ENCODE peak calls at places on chromosomes 13 and 19, in six cellular contexts. A, V, N, C, P and L are unnamed samples.

GRCh38 chr19:6057651-6058365 is 52.5 kb downstream of the RFX2 start:
- DNase-seq in A (no peak), V (no peak), N (no peak), C (no peak), P (no peak), L (no peak)

GRCh38 chr19:19606021-19606420 is 12.5 kb downstream of the PBX4 start:
- DNase-seq in A (no peak), V (peak), N (no peak), C (no peak), P (no peak), L (no peak)

GRCh38 chr19:55585658-55586339 is 5.2 kb upstream of the ZNF579 start:
- DNase-seq in A (peak), V (peak), N (peak), C (peak), P (peak), L (peak)

GRCh38 chr19:46824887-46825730 is 25.5 kb downstream of the AP2S1 start:
- DNase-seq in A (no peak), V (no peak), N (no peak), C (no peak), P (no peak), L (peak)

GRCh38 chr19:46892252-46893179 is 31.7 kb downstream of the ARHGAP35 start:
- DNase-seq in A (no peak), V (no peak), N (no peak), C (no peak), P (no peak), L (no peak)

GRCh38 chr19:8466018-8466417 is 21.2 kb downstream of the HNRNPM start:
- DNase-seq in A (no peak), V (no peak), N (no peak), C (no peak), P (no peak), L (no peak)

GRCh38 chr13:99198630-99199029 is 2.0 kb upstream of the UBAC2 start:
- DNase-seq in A (no peak), V (peak), N (no peak), C (no peak), P (no peak), L (no peak)

GRCh38 chr19:33864311-33864850 is 67.7 kb downstream of the KCTD15 start:
- DNase-seq in A (no peak), V (no peak), N (no peak), C (no peak), P (no peak), L (peak)

GRCh38 chr13:52405767-52406494 is at the start of gene THSD1:
- DNase-seq in A (peak), V (peak), N (no peak), C (peak), P (peak), L (peak)

GRCh38 chr19:40822161-40822560 is 23.2 kb downstream of the EGLN2 start:
- DNase-seq in A (no peak), V (no peak), N (no peak), C (no peak), P (no peak), L (no peak)

GRCh38 chr19:45187421-45188100 is 9.0 kb downstream of the BLOC1S3 start:
- DNase-seq in A (no peak), V (peak), N (no peak), C (no peak), P (peak), L (peak)

GRCh38 chr19:17824339-17824738 is 3.0 kb upstream of the INSL3 start:
- DNase-seq in A (no peak), V (no peak), N (no peak), C (no peak), P (no peak), L (no peak)

GRCh38 chr13:30569901-30570576 is 47.7 kb upstream of the USPL1 start:
- DNase-seq in A (no peak), V (no peak), N (peak), C (no peak), P (no peak), L (no peak)

GRCh38 chr19:43773725-43774102 is 7.1 kb downstream of the KCNN4 start:
- DNase-seq in A (no peak), V (no peak), N (no peak), C (no peak), P (no peak), L (no peak)

GRCh38 chr19:42596391-42597071 is 1.8 kb upstream of the CEACAM8 start:
- DNase-seq in A (peak), V (peak), N (no peak), C (peak), P (no peak), L (peak)

GRCh38 chr13:25241007-25241406 is 46.3 kb downstream of the MTMR6 start:
- DNase-seq in A (no peak), V (no peak), N (no peak), C (no peak), P (no peak), L (no peak)

GRCh38 chr19:48210005-48210404 is 39.5 kb downstream of the ZSWIM9 start:
- DNase-seq in A (no peak), V (no peak), N (no peak), C (no peak), P (no peak), L (no peak)

GRCh38 chr19:31092189-31092753 is 257.0 kb downstream of the TSHZ3 start:
- DNase-seq in A (no peak), V (no peak), N (no peak), C (no peak), P (no peak), L (no peak)